ENCODE peak calls at places on chromosomes 3 and 15, in four cellular contexts. T, E, N and Y are unnamed samples.
A peak's percentile ranks its signal among the peaks of the same experiment; 100 is the strongest.

GRCh38 chr15:96362759-96363678 is 32.5 kb downstream of the NR2F2 start:
- DNase-seq in T (no peak), E (no peak), N (no peak), Y (no peak)

GRCh38 chr15:36479200-36479896 is 100.1 kb upstream of the CDIN1 start:
- DNase-seq in E (no peak), N (no peak), T (no peak), Y (no peak)

GRCh38 chr15:58748787-58749531 is 548 bp downstream of the ADAM10 start:
- DNase-seq in N (no peak), E (peak; percentile 58), T (peak; percentile 39), Y (peak; percentile 25)

GRCh38 chr3:143595456-143596077 is 252.7 kb downstream of the SLC9A9 start:
- DNase-seq in E (no peak), N (no peak), T (no peak), Y (no peak)

GRCh38 chr3:156493887-156494286 is 61.0 kb downstream of the SSR3 start:
- DNase-seq in T (no peak), N (no peak), E (no peak), Y (no peak)

GRCh38 chr3:71428841-71429609 is 154.5 kb downstream of the FOXP1 start:
- DNase-seq in T (no peak), N (no peak), E (no peak), Y (peak; percentile 26)

GRCh38 chr3:71714595-71714994 is 10.6 kb downstream of the EIF4E3 start:
- DNase-seq in T (no peak), N (no peak), E (no peak), Y (no peak)

GRCh38 chr3:114608293-114608692 is 314.5 kb downstream of the TIGIT start:
- DNase-seq in E (no peak), T (no peak), N (no peak), Y (no peak)

GRCh38 chr3:98791341-98792325 is 28.5 kb downstream of the ST3GAL6 start:
- DNase-seq in T (no peak), N (no peak), E (no peak), Y (no peak)

GRCh38 chr3:110318108-110318507 is 753.5 kb upstream of the NECTIN3 start:
- DNase-seq in N (no peak), E (no peak), T (no peak), Y (no peak)

GRCh38 chr15:84969257-84969656 is 12.4 kb upstream of the PDE8A start:
- DNase-seq in T (no peak), N (no peak), E (no peak), Y (no peak)

GRCh38 chr3:148464246-148464645 is 233.5 kb upstream of the AGTR1 start:
- DNase-seq in N (no peak), T (no peak), E (no peak), Y (no peak)

GRCh38 chr3:127687228-127687737 is 14.5 kb downstream of the ABTB1 start:
- DNase-seq in N (no peak), E (no peak), T (no peak), Y (no peak)

GRCh38 chr3:36663666-36664291 is 100.6 kb downstream of the DCLK3 start:
- DNase-seq in N (no peak), E (no peak), T (no peak), Y (no peak)

GRCh38 chr15:38605744-38606143 is 41.1 kb upstream of the RASGRP1 start:
- DNase-seq in N (no peak), T (no peak), E (no peak), Y (no peak)

GRCh38 chr3:117893638-117894037 is 1141.0 kb downstream of the IGSF11 start:
- DNase-seq in N (no peak), T (no peak), E (no peak), Y (no peak)

GRCh38 chr3:141441381-141442365 is 45.2 kb upstream of the RASA2 start:
- DNase-seq in T (peak; percentile 57), E (peak; percentile 85), N (peak; percentile 84), Y (peak; percentile 78)

GRCh38 chr3:60886518-60886917 is 364.7 kb downstream of the FHIT start:
- DNase-seq in E (no peak), T (no peak), N (no peak), Y (no peak)

GRCh38 chr3:104723000-104723399 is 643.7 kb upstream of the ALCAM start:
- DNase-seq in N (no peak), T (no peak), E (no peak), Y (no peak)

GRCh38 chr3:182725372-182726251 is 67.7 kb upstream of the ATP11B start:
- DNase-seq in N (no peak), T (no peak), E (no peak), Y (no peak)

GRCh38 chr3:123660900-123661299 is 76.0 kb upstream of the HACD2 start:
- DNase-seq in N (no peak), E (no peak), T (no peak), Y (no peak)

GRCh38 chr3:123661973-123662372 is 77.1 kb upstream of the HACD2 start:
- DNase-seq in N (no peak), E (no peak), T (no peak), Y (no peak)

GRCh38 chr3:123658118-123658859 is 73.4 kb upstream of the HACD2 start:
- DNase-seq in E (no peak), T (no peak), N (no peak), Y (no peak)

GRCh38 chr3:123658860-123659221 is 74.0 kb upstream of the HACD2 start:
- DNase-seq in E (no peak), N (no peak), T (no peak), Y (no peak)

GRCh38 chr3:123660276-123660675 is 75.4 kb upstream of the HACD2 start:
- DNase-seq in N (no peak), E (no peak), T (no peak), Y (no peak)
- TF ChIP-seq FOXK2 in N (no peak), E (no peak), T (no peak), Y (no peak)

DNA sequence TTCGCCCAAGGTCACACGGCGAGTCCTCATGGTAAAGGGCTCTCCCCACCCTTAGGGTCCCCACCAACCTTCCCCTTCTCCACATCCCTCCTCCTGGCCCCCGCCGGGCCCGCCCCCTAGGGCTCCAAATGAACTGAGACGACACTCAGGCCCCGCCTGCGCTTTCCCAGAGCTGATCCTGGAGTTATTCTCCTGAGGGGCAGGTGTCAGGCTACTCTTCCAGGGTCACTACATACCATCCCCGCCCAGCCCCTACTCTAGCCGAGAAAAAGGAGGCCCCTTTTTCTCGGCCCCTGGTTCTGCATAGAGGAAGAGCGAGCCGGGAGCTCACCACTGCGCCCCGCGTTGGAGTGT is 283 bp downstream of the USP4 start:
- DNase-seq in N (no peak), T (peak; percentile 27), E (peak; percentile 30), Y (peak; percentile 45)
- TF ChIP-seq TARDBP in N (no peak), T (no peak), E (no peak), Y (no peak)

GRCh38 chr3:108103971-108104797 is 13.4 kb upstream of the CD47 start:
- DNase-seq in T (no peak), N (no peak), E (peak; percentile 77), Y (no peak)
- TF ChIP-seq FOXK2 in T (no peak), N (no peak), E (no peak), Y (no peak)

DNA sequence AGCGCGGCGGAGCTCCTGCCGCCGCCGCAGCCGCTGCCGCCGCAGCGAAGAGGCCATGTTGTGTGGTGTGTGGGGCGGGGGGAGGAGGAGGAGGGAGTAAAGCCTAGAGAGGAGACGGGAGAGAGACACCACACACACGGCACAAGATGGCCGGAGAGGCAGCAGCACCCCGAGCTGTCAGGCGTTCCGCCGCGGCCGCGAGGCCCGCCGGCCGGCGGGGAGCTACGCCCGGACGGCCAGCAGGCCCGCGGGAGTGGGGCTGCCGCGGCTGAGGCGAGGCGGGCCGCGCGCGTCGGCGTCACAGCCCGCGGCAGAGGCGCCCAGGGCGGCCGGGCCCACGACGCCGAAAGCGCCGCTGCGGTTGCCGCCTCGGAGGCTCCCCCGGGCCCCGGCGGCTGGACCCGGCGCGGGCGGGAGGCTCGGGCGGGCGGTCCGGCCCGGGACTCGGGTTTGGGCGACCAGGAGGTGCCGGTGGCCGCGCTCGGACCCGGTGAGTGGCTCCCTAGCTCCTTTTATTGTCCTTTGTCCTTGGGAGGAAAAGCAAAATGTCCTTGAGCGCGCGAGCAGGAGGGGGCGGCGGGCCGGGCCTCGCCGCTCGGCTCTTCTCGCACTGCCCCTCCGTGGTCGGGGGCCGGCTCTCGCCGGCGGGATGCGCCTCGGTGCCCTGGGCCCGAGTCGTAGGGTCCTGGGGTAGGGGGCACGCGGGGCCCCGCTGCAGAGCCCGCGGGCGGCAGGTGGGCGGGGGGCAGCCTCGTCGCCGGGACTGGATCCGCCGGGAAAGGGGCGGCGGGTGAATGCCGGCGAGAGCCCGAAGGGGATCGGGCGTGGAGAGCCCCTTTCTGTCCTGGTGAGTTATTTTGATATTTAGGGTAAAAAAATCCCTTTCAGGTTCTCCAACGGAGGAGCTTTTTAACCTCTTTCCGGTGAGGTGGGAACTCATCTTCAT is 17.2 kb upstream of the CHD2 start:
- DNase-seq in N (no peak), T (no peak), E (no peak), Y (no peak)
- TF ChIP-seq TARDBP in N (no peak), T (no peak), E (no peak), Y (no peak)

DNA sequence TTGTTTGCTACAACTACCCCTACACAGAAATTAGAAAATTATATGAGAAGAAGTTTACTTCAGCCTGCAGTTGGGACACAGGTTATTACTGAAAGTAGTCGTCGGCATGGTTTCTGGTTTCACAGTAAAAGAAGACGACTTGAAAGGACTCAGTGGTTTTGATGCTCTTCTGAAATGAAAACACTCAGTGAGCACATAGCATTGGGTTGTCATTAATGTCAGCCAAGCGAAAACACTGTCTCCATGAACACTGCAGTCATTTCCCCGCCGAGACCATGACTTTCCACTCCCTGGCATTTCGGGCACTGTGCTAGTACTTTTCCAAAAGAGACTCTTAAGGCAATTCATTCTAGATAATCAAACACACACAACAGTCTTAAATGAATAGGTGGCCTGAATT is 69.2 kb upstream of the ICE2 start:
- DNase-seq in T (no peak), N (peak; percentile 85), E (no peak), Y (no peak)
- TF ChIP-seq FOXK2 in T (no peak), N (no peak), E (no peak), Y (no peak)

GRCh38 chr3:157836022-157836421 is 270.2 kb downstream of the SHOX2 start:
- DNase-seq in E (no peak), T (no peak), N (no peak), Y (no peak)
- TF ChIP-seq TARDBP in E (no peak), T (no peak), N (no peak), Y (no peak)

GRCh38 chr3:173025941-173026340 is 115.1 kb downstream of the SPATA16 start:
- DNase-seq in E (no peak), N (no peak), T (no peak), Y (no peak)
- TF ChIP-seq FOXK2 in E (no peak), N (no peak), T (no peak), Y (no peak)

GRCh38 chr15:48185527-48185926 is 5.9 kb upstream of the CTXN2 start:
- DNase-seq in T (no peak), E (no peak), N (no peak), Y (no peak)

GRCh38 chr15:48191574-48192225 is at the start of gene CTXN2:
- DNase-seq in E (no peak), T (no peak), N (no peak), Y (no peak)

GRCh38 chr15:48186271-48186670 is 5.2 kb upstream of the CTXN2 start:
- DNase-seq in N (no peak), T (no peak), E (no peak), Y (no peak)

DNA sequence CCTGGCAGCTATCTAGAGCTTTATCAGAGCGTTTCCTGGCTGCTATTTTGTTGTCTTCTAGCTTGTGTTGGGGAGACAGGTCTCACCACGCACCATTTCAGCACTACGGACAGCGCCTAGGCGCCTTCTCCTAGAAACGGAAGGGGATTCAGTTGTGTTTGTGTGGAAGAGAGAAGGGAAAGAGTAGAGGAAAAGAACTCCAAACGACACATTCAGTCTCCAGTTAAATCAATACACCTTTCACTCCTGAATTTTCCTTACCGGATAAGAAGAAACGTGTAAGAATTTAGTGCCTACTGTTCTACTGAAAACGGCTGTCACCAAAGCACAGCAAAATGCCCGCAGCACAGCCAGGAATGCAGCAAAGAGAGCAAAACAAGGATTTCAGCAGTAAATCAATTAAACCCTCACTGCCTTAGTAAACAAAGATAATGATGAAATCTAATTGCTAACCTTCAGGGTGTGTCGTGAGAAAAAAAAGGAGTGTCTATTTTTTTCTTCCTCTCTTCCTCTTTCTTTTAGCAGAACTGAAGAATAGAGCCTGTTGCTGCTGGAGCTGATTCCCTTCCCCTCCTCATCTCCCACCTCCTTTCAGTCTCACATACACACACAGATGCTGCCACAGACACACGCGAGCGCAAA is 412 bp upstream of the CTXN2 start:
- DNase-seq in N (no peak), T (peak; percentile 30), E (no peak), Y (peak; percentile 34)
- TF ChIP-seq TARDBP in N (no peak), T (no peak), E (no peak), Y (no peak)